ENCODE peak calls at places on chromosomes 4 and X, in five cellular contexts. Q, T, K, O and Y are unnamed samples.

GRCh38 chr4:161881370-161881769 is 282.4 kb downstream of the FSTL5 start:
- DNase-seq in O (no peak), Q (no peak), T (no peak), K (no peak), Y (no peak)

GRCh38 chrX:136030357-136031225 is 45.4 kb downstream of the SLC9A6 start:
- DNase-seq in K (no peak), T (no peak), Q (peak; percentile 84), O (no peak), Y (no peak)

GRCh38 chrX:92247076-92247475 is 467.9 kb downstream of the PCDH11X start:
- DNase-seq in O (no peak), T (no peak), K (no peak), Q (no peak), Y (no peak)

GRCh38 chr4:61359301-61359700 is 159.2 kb downstream of the ADGRL3 start:
- DNase-seq in O (no peak), K (no peak), T (no peak), Q (no peak), Y (no peak)

GRCh38 chr4:139514382-139515059 is 41.5 kb downstream of the SETD7 start:
- DNase-seq in Q (no peak), T (no peak), O (no peak), K (no peak), Y (no peak)

GRCh38 chr4:151806511-151806927 is 45.7 kb upstream of the GATB start:
- DNase-seq in T (no peak), O (no peak), Q (peak; percentile 80), K (no peak), Y (no peak)

GRCh38 chrX:118181030-118181429 is 64.4 kb upstream of the KLHL13 start:
- DNase-seq in Q (peak; percentile 50), T (no peak), O (no peak), K (no peak), Y (no peak)

GRCh38 chrX:154140206-154140605 is 3.8 kb upstream of the OPN1LW start:
- DNase-seq in T (no peak), O (no peak), K (no peak), Q (no peak), Y (no peak)

GRCh38 chr4:153916273-153916755 is 127.4 kb upstream of the SFRP2 start:
- DNase-seq in O (no peak), T (peak; percentile 75), K (peak; percentile 18), Q (no peak), Y (no peak)

GRCh38 chr4:54224960-54225670 is 4.0 kb upstream of the PDGFRA start:
- DNase-seq in O (no peak), K (no peak), T (no peak), Q (peak; percentile 26), Y (no peak)